ENCODE peak calls at places on chromosome 6, in four cellular contexts. L is neuronal stem cell, M is IMR-90, I is H1. T is an unnamed sample.

GRCh38 chr6:170124150-170124549 is 166.7 kb downstream of the DLL1 start:
- DNase-seq in L (no peak), M (no peak), I (peak; percentile 10), T (no peak)

GRCh38 chr6:13311155-13311554 is 17.2 kb downstream of the TBC1D7 start:
- DNase-seq in M (no peak), I (no peak), L (no peak), T (no peak)

GRCh38 chr6:170439366-170440351 is 113.4 kb downstream of the PSMB1 start:
- DNase-seq in M (peak; percentile 31), L (no peak), I (no peak), T (peak; percentile 44)

GRCh38 chr6:156832166-156832743 is 55.1 kb downstream of the ARID1B start:
- DNase-seq in L (no peak), M (peak; percentile 72), I (no peak), T (peak; percentile 49)

GRCh38 chr6:88629838-88630462 is 333.5 kb downstream of the RNGTT start:
- DNase-seq in M (no peak), I (peak; percentile 62), L (peak; percentile 3), T (no peak)

GRCh38 chr6:167350731-167351655 is 26.1 kb downstream of the TTLL2 start:
- DNase-seq in M (no peak), L (peak; percentile 84), I (peak; percentile 99), T (peak; percentile 71)

GRCh38 chr6:157709514-157709913 is 113.5 kb upstream of the SNX9 start:
- DNase-seq in L (no peak), M (no peak), I (no peak), T (no peak)

GRCh38 chr6:133682506-133683290 is 206.2 kb upstream of the TCF21 start:
- DNase-seq in I (no peak), L (no peak), M (peak; percentile 37), T (no peak)

GRCh38 chr6:130675072-130675471 is 152.1 kb upstream of the SMLR1 start:
- DNase-seq in I (no peak), M (peak; percentile 84), L (no peak), T (peak; percentile 82)

GRCh38 chr6:158631678-158632537 is 12.6 kb downstream of the DYNLT1 start:
- DNase-seq in I (no peak), M (peak; percentile 97), L (no peak), T (peak; percentile 85)

GRCh38 chr6:169189686-169190085 is 64.0 kb downstream of the THBS2 start:
- DNase-seq in I (no peak), L (no peak), M (peak; percentile 26), T (no peak)

GRCh38 chr6:26476893-26477292 is 19.1 kb downstream of the BTN2A1 start:
- DNase-seq in M (no peak), I (no peak), L (no peak), T (no peak)

GRCh38 chr6:32212076-32212760 is 11.6 kb downstream of the NOTCH4 start:
- DNase-seq in L (no peak), I (no peak), M (no peak), T (no peak)

GRCh38 chr6:33837070-33837469 is 33.3 kb upstream of the MLN start:
- DNase-seq in I (no peak), M (no peak), L (no peak), T (no peak)

GRCh38 chr6:22248513-22249308 is 48.1 kb downstream of the PRL start:
- DNase-seq in L (no peak), I (no peak), M (peak; percentile 83), T (peak; percentile 74)

GRCh38 chr6:108988291-108988690 is 106.4 kb downstream of the SESN1 start:
- DNase-seq in I (no peak), M (no peak), L (no peak), T (no peak)

GRCh38 chr6:51857134-51857533 is 230.3 kb downstream of the PKHD1 start:
- DNase-seq in L (no peak), M (no peak), I (no peak), T (no peak)

GRCh38 chr6:104559435-104560202 is 300.1 kb downstream of the HACE1 start:
- DNase-seq in I (no peak), M (no peak), L (no peak), T (no peak)

GRCh38 chr6:107490568-107491058 is 696 bp downstream of the SOBP start:
- DNase-seq in M (no peak), I (peak; percentile 58), L (no peak), T (no peak)

GRCh38 chr6:3165631-3166534 is 8.5 kb upstream of the TUBB2A start:
- DNase-seq in M (peak; percentile 32), I (no peak), L (peak; percentile 29), T (peak; percentile 91)

GRCh38 chr6:130982060-130982459 is 81.0 kb downstream of the EPB41L2 start:
- DNase-seq in L (no peak), I (no peak), M (no peak), T (no peak)

GRCh38 chr6:85494551-85495337 is 44.9 kb downstream of the NT5E start:
- DNase-seq in L (no peak), I (no peak), M (peak; percentile 66), T (peak; percentile 54)

GRCh38 chr6:136921521-136921935 is 573 bp upstream of the SLC35D3 start:
- DNase-seq in I (peak; percentile 65), L (peak; percentile 15), M (no peak), T (no peak)

GRCh38 chr6:108557494-108558371 is 3.0 kb upstream of the FOXO3 start:
- DNase-seq in M (peak; percentile 62), L (peak; percentile 64), I (peak; percentile 88), T (peak; percentile 80)

GRCh38 chr6:71229466-71229865 is 59.1 kb upstream of the OGFRL1 start:
- DNase-seq in M (no peak), I (no peak), L (no peak), T (peak; percentile 41)
- H2AK5ac ChIP-seq in M (no peak overlapping the region), I (no peak overlapping the region), L (no peak overlapping the region), T (no peak overlapping the region)

DNA sequence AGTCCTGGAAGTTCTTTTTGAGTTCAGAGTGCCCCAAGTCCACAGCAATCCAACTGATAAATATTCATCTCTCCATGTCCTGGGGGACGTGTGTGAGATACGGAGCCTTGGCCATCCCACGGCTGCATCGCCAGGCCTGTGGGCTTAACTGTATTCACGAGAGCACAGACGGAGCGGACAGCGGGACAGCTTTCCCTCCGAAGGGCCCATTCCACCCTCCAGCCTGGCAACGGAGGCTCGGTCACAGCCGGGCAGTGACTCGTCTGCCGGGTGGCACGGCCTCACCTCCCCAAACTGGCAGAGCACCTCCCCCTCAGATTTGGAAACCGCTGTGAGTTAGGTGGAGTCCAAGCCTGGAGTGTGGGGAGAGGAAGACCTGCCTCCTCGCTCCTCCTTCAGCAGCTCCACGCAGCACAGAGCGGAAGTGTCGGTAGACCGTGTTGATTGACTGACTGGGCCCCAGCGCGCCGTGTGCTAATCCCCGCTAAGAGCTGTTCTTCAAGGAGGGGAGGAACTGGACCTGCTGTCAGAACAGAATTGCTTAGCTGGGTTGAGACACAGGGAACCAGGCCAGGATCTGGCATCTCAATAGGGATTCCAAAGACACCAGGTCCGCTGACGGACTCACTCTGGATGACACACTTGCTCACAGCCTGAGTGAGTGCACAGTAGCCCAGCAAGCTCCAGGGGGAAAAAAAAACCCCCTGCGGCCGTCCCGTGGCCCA is 10.9 kb downstream of the FOXF2 start:
- DNase-seq in L (no peak), I (no peak), M (no peak), T (no peak)
- H3K27me3 ChIP-seq in L (peaks cover 22% of the 10 kb centered on the region), I (peaks cover 35% of the 10 kb centered on the region), M (no peaks in the 10 kb centered on the region), T (no peaks in the 10 kb centered on the region)

DNA sequence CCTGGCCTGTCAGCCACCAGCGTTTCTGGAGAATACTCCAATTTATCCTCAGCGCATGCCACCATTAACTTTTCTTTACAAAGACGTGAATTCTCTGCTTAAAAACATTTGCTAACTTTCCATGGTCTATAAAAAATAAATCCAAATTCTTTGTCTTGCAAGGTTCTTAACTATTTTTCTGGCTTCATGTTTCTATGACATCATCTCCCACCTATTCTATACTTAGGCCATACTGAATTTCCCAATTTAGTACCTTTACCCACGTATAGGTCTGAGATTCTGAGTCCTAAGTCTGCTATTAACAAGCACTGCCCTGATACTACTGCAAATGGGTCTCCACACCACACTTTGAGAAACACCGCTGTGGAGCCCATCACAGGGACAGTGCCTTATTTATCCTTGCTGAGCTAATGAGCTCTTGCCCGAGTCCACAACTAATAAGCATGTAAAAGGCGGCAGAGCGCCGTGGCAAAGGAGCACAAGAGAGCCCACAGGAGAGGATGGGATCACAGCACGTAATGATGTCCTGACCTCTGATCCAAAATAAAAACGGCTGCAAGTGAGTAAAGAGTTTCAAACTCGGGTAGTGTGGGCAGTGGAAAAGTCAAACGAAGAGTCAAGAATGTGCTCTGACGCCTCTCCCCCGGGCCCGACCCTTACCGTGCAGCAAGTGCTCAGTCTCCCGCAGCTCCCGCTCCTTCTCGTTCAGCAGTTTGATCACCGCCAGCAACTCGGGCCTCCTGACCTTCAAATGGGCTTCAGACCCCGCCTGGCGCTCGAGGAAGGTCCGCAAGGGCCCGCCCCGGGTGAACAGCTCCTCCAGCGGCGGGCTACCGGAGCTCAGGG is 519 bp downstream of the MTRF1L start:
- DNase-seq in M (no peak), L (no peak), I (no peak), T (peak; percentile 52)
- H2AK5ac ChIP-seq in M (peak overlapping the region; percentile 1), L (no peak overlapping the region), I (no peak overlapping the region), T (peak overlapping the region; percentile 7)

GRCh38 chr6:115220760-115221159 is 839.9 kb downstream of the FRK start:
- DNase-seq in L (no peak), M (no peak), I (no peak), T (no peak)

GRCh38 chr6:115216835-115217234 is 843.9 kb downstream of the FRK start:
- DNase-seq in L (no peak), M (no peak), I (no peak), T (no peak)

GRCh38 chr6:115219645-115220044 is 841.0 kb downstream of the FRK start:
- DNase-seq in L (no peak), I (no peak), M (no peak), T (no peak)

GRCh38 chr6:115221185-115221584 is 839.5 kb downstream of the FRK start:
- DNase-seq in I (no peak), L (no peak), M (no peak), T (no peak)
- H3K27me3 ChIP-seq in I (peaks cover 31% of the 10 kb centered on the region), L (no peaks in the 10 kb centered on the region), M (no peaks in the 10 kb centered on the region), T (no peaks in the 10 kb centered on the region)

DNA sequence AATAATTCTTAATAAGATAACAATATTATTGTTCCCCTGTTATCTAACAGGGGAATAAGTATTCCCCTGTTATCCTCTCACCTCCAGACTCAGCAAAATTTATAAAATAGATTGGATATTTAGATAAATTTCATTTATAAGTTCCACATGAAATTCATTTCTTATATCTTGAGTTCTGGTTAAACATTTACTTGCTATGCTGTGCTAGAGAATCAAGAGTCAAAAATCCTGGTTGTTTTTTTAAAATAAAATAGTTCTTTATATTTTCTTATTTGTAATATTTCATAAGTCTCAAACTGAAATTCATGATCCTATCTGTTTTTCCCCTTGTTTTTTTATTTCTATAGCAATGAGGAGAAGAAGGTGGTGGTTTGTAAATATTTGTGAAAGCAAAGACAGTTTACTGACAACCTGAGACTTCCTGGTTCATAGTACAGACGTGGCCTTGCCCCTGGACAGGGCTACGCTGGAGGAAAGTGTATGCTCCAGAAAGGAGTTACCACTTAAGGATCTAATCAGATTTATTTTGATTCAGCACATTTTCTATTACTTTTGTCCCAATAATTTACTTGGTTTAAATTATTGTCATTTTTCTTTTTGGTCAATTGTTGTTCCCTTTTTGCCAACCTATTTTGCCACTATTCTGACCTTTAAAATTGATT is 37.8 kb upstream of the MARCKS start:
- DNase-seq in L (no peak), M (no peak), I (no peak), T (no peak)
- H2AK5ac ChIP-seq in L (no peak overlapping the region), M (no peak overlapping the region), I (no peak overlapping the region), T (no peak overlapping the region)

GRCh38 chr6:6801635-6802218 is 213.2 kb downstream of the LY86 start:
- DNase-seq in L (no peak), I (no peak), M (no peak), T (no peak)
- H3K27me3 ChIP-seq in L (no peaks in the 10 kb centered on the region), I (no peaks in the 10 kb centered on the region), M (peaks cover 13% of the 10 kb centered on the region), T (peaks cover 9% of the 10 kb centered on the region)

T was measured in mesenchymal stem cell.